ENCODE peak calls at places on chromosomes 11 and 22, in five cellular contexts. I is body of pancreas, R is coronary artery, F is uterus, J is mammary epithelial cell. Y is an unnamed sample.

GRCh38 chr22:39155421-39155820 is 2.9 kb upstream of the CBX7 start:
- DNase-seq in F (peak), R (peak), I (no peak), J (no peak), Y (no peak)

GRCh38 chr11:64095949-64096348 is 60.2 kb downstream of the FLRT1 start:
- DNase-seq in F (no peak), I (no peak), R (no peak), J (no peak), Y (no peak)

GRCh38 chr11:86592659-86593451 is 79.6 kb downstream of the ME3 start:
- DNase-seq in R (no peak), I (peak), F (peak), J (peak), Y (peak)

GRCh38 chr22:29071261-29072045 is 1.4 kb upstream of the KREMEN1 start:
- DNase-seq in R (no peak), F (peak), J (peak), I (peak), Y (peak)

GRCh38 chr11:64244966-64245365 is 1.8 kb downstream of the PPP1R14B start:
- DNase-seq in R (no peak), I (no peak), J (no peak), F (no peak), Y (no peak)

GRCh38 chr11:59503276-59503675 is at the start of gene OR4D11:
- DNase-seq in F (no peak), R (no peak), I (no peak), J (no peak), Y (no peak)

GRCh38 chr11:14253437-14253836 is 105.5 kb downstream of the RRAS2 start:
- DNase-seq in F (no peak), J (no peak), I (no peak), R (no peak), Y (no peak)

GRCh38 chr11:5550440-5551095 is 2.2 kb upstream of the OR52H1 start:
- DNase-seq in I (no peak), J (peak), F (no peak), R (no peak), Y (peak)

GRCh38 chr11:61019818-61020405 is 48.4 kb downstream of the CD6 start:
- DNase-seq in F (no peak), J (no peak), R (no peak), I (no peak), Y (no peak)

GRCh38 chr11:67400942-67401494 is 640 bp downstream of the PPP1CA start:
- DNase-seq in J (no peak), R (no peak), F (peak), I (no peak), Y (no peak)

GRCh38 chr22:46592390-46592872 is 27.8 kb upstream of the GRAMD4 start:
- DNase-seq in I (no peak), J (peak), F (no peak), R (no peak), Y (no peak)

GRCh38 chr11:113179181-113179701 is 135.1 kb upstream of the TTC12 start:
- DNase-seq in J (no peak), F (no peak), R (no peak), I (no peak), Y (no peak)

GRCh38 chr11:68338041-68338800 is 25.8 kb downstream of the LRP5 start:
- DNase-seq in J (peak), F (peak), I (no peak), R (no peak), Y (peak)

GRCh38 chr11:65412271-65413076 is 10.1 kb upstream of the NEAT1 start:
- DNase-seq in F (no peak), J (no peak), I (peak), R (no peak), Y (no peak)

GRCh38 chr11:75492181-75492820 is 33.4 kb downstream of the GDPD5 start:
- DNase-seq in R (no peak), F (no peak), J (peak), I (no peak), Y (no peak)

GRCh38 chr11:64918056-64918455 is 1.0 kb upstream of the ATG2A start:
- DNase-seq in F (no peak), R (no peak), J (no peak), I (no peak), Y (no peak)

GRCh38 chr11:2578006-2578933 is 121.5 kb downstream of the KCNQ1OT1 start:
- DNase-seq in F (peak), R (peak), I (peak), J (no peak), Y (no peak)

GRCh38 chr11:61756147-61756451 is 3.7 kb downstream of the MYRF start:
- DNase-seq in I (no peak), R (no peak), J (no peak), F (no peak), Y (no peak)

GRCh38 chr22:40407021-40407761 is 36.8 kb downstream of the SGSM3 start:
- DNase-seq in F (no peak), I (no peak), J (no peak), R (no peak), Y (no peak)

GRCh38 chr22:19523240-19524169 is 705 bp downstream of the CLDN5 start:
- DNase-seq in I (no peak), R (no peak), J (peak), F (no peak), Y (no peak)

GRCh38 chr22:38924197-38924952 is 33.0 kb upstream of the APOBEC3A start:
- DNase-seq in R (peak), F (peak), I (peak), J (peak), Y (peak)

GRCh38 chr11:45649544-45650165 is 15.8 kb downstream of the CHST1 start:
- DNase-seq in F (no peak), R (no peak), J (no peak), I (no peak), Y (no peak)

GRCh38 chr22:43811777-43812148 is 342 bp downstream of the EFCAB6 start:
- DNase-seq in R (no peak), I (no peak), F (no peak), J (peak), Y (no peak)

GRCh38 chr11:114080219-114080618 is 20.7 kb downstream of the ZBTB16 start:
- DNase-seq in F (no peak), J (no peak), R (no peak), I (no peak), Y (no peak)

GRCh38 chr22:19450363-19451175 is 3.1 kb upstream of the C22orf39 start:
- DNase-seq in F (no peak), I (no peak), J (no peak), R (no peak), Y (no peak)

GRCh38 chr22:42360348-42360747 is 71.9 kb downstream of the NFAM1 start:
- DNase-seq in J (no peak), R (no peak), I (peak), F (no peak), Y (no peak)

GRCh38 chr22:33923033-33923432 is 2.8 kb upstream of the LARGE1 start:
- DNase-seq in I (no peak), J (no peak), R (no peak), F (no peak), Y (no peak)

GRCh38 chr22:32055069-32055468 is 12.0 kb downstream of the SLC5A1 start:
- DNase-seq in J (no peak), R (no peak), F (no peak), I (no peak), Y (no peak)

GRCh38 chr22:30773919-30774318 is 79.2 kb downstream of the OSBP2 start:
- DNase-seq in F (no peak), J (no peak), I (no peak), R (no peak), Y (no peak)

GRCh38 chr11:12411806-12412727 is 34.7 kb downstream of the PARVA start:
- DNase-seq in I (peak), R (peak), J (peak), F (peak), Y (peak)

GRCh38 chr11:104390696-104391095 is 226.7 kb upstream of the PDGFD start:
- DNase-seq in J (no peak), F (no peak), R (no peak), I (no peak), Y (no peak)

GRCh38 chr11:94128746-94129504 is at the start of gene PANX1:
- DNase-seq in J (peak), F (peak), R (peak), I (peak), Y (no peak)

GRCh38 chr11:41845066-41845465 is 385.6 kb upstream of the LRRC4C start:
- DNase-seq in R (no peak), J (no peak), I (no peak), F (no peak), Y (no peak)

GRCh38 chr11:60978546-60979380 is 7.3 kb downstream of the CD6 start:
- DNase-seq in R (no peak), F (no peak), I (no peak), J (peak), Y (peak)

GRCh38 chr11:120807414-120808150 is 216.3 kb upstream of the TBCEL start:
- DNase-seq in F (no peak), J (peak), R (no peak), I (no peak), Y (no peak)

GRCh38 chr11:35362571-35362980 is 56.8 kb downstream of the SLC1A2 start:
- DNase-seq in I (no peak), J (no peak), R (no peak), F (no peak), Y (no peak)

GRCh38 chr11:129694966-129695365 is 120.7 kb upstream of the TMEM45B start:
- DNase-seq in F (no peak), J (peak), R (no peak), I (no peak), Y (no peak)

GRCh38 chr11:95805869-95806268 is 15.6 kb downstream of the CEP57 start:
- DNase-seq in I (no peak), J (no peak), F (no peak), R (no peak), Y (no peak)

GRCh38 chr22:36636916-36637315 is 66.6 kb downstream of the CACNG2 start:
- DNase-seq in I (no peak), F (no peak), J (no peak), R (no peak), Y (no peak)

GRCh38 chr11:108199446-108200321 is 22.8 kb downstream of the NPAT start:
- DNase-seq in J (peak), I (no peak), R (no peak), F (no peak), Y (peak)

GRCh38 chr22:25742918-25743708 is 1.1 kb downstream of the MYO18B start:
- DNase-seq in R (no peak), F (no peak), I (no peak), J (no peak), Y (no peak)

GRCh38 chr22:25744694-25745093 is 2.7 kb downstream of the MYO18B start:
- DNase-seq in F (no peak), R (no peak), I (no peak), J (no peak), Y (no peak)

GRCh38 chr22:25747245-25747944 is 5.4 kb downstream of the MYO18B start:
- DNase-seq in J (peak), I (peak), R (peak), F (peak), Y (peak)

GRCh38 chr22:25746012-25746373 is 4.0 kb downstream of the MYO18B start:
- DNase-seq in R (no peak), J (peak), F (no peak), I (no peak), Y (peak)

DNA sequence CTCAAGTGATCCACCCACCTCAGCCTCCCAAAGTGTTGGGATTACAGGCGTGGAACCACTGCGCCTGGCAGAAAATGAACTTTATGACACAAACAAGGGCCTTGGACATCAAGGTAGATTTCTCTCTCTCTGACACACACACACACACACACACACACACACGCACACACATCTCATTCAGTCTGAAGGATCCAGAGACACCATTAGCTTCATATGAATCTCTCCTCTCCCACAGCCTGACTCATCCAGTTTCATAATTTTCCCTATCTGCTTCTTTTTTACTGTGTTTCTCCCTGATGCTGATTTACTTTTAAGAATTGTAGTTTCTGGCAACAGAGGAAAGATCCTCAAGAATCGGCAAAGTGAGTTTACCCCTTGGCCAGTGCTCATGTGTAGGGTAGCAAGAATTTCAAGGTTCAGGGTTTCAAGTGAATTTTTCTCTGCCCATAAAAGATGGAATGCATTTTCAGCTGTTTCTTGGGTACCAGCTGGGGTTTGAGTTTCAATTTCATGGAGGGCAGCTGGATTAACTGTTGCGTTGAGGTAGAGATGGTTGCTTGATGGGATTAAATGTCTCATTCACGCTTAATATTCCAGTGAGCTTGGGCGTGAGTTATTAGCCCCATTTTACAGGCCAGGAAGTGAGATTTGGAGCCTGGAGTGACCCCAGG is 3.5 kb downstream of the MYO18B start:
- DNase-seq in F (no peak), I (no peak), J (peak), R (no peak), Y (no peak)
- H3K27ac ChIP-seq in F (no peak), I (no peak), J (no peak), R (peak), Y (peak)

GRCh38 chr11:133058501-133058900 is 473.8 kb downstream of the OPCML start:
- DNase-seq in R (no peak), F (no peak), I (no peak), J (no peak), Y (no peak)

GRCh38 chr11:133049244-133050019 is 482.9 kb downstream of the OPCML start:
- DNase-seq in I (no peak), F (no peak), R (no peak), J (no peak), Y (no peak)

GRCh38 chr11:133047036-133047800 is 485.1 kb downstream of the OPCML start:
- DNase-seq in R (no peak), F (no peak), I (no peak), J (no peak), Y (no peak)

GRCh38 chr11:133052537-133052936 is 479.8 kb downstream of the OPCML start:
- DNase-seq in I (no peak), F (no peak), J (no peak), R (no peak), Y (no peak)
- H3K27ac ChIP-seq in I (no peak), F (no peak), J (no peak), R (no peak), Y (no peak)

DNA sequence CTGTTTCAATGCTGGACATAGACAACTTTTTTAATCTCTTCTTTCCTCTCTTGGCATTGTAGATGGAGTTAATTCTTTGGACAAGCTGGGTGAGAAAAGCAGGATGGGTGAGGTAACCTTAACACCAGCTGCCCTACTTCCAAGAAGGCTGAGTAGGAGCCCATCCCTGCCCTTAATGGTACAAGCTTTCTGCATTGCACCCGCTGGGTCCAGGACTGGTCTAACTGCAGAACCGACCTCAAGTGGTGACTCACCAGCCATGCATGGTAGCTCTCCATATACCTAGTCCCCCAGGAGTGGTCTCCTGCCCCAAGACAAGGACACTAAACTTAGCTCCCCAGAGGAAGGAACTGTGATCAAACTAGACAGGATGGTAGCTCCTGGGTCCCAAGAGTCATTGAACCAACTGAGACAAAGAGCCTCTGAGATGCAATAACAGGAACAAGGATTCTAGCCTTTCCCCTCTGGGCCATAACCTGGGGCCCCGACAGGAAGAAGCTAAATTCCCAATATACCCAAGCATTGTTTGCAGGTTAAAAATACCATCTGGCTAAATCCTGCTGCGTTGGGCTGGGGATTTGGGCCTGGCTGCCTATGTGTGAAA is 32.1 kb downstream of the RPL27A start:
- DNase-seq in R (no peak), J (no peak), F (no peak), I (no peak), Y (no peak)
- H3K27ac ChIP-seq in R (no peak), J (no peak), F (peak), I (no peak), Y (no peak)

GRCh38 chr11:77094841-77095365 is 7.7 kb upstream of the OMP start:
- DNase-seq in J (no peak), R (no peak), F (no peak), I (no peak), Y (no peak)
- H3K27ac ChIP-seq in J (no peak), R (no peak), F (no peak), I (no peak), Y (no peak)